ENCODE peak calls at places on chromosomes 11 and 22, in seven cellular contexts. S, U, O, L, Q, T and M are unnamed samples.
A peak's percentile ranks its signal among the peaks of the same experiment; 100 is the strongest.

GRCh38 chr11:57792060-57792541 is 30.5 kb downstream of the CTNND1 start:
- DNase-seq in S (peak; percentile 45), U (peak; percentile 90), O (peak; percentile 100), L (no peak), Q (no peak), T (peak; percentile 82), M (peak; percentile 82)

GRCh38 chr11:129862123-129862522 is 33.3 kb downstream of the NFRKB start:
- DNase-seq in S (no peak), U (no peak), O (no peak), L (no peak), Q (no peak), T (no peak), M (no peak)

GRCh38 chr11:2175659-2176058 is 4.0 kb upstream of the TH start:
- DNase-seq in S (no peak), U (no peak), O (no peak), L (peak; percentile 94), Q (no peak), T (no peak), M (no peak)

GRCh38 chr11:19311306-19312030 is 70.7 kb upstream of the E2F8 start:
- DNase-seq in S (peak; percentile 3), U (no peak), O (peak; percentile 6), L (peak; percentile 65), Q (peak; percentile 9), T (peak; percentile 6), M (no peak)

GRCh38 chr11:118111744-118112035 is 24.9 kb upstream of the SMIM35 start:
- DNase-seq in S (no peak), U (no peak), O (no peak), L (no peak), Q (no peak), T (no peak), M (no peak)

GRCh38 chr11:1844221-1845094 is 5.7 kb downstream of the TNNI2 start:
- DNase-seq in S (no peak), U (peak; percentile 35), O (no peak), L (no peak), Q (no peak), T (peak; percentile 46), M (peak; percentile 36)

GRCh38 chr22:39431821-39432251 is 25.0 kb upstream of the MGAT3 start:
- DNase-seq in S (no peak), U (no peak), O (no peak), L (peak; percentile 22), Q (no peak), T (no peak), M (no peak)

GRCh38 chr11:97751405-97751804 is 1269.3 kb upstream of the CNTN5 start:
- DNase-seq in S (no peak), U (no peak), O (no peak), L (no peak), Q (no peak), T (no peak), M (no peak)

GRCh38 chr11:12537778-12538401 is 136.3 kb upstream of the TEAD1 start:
- DNase-seq in S (no peak), U (no peak), O (no peak), L (no peak), Q (no peak), T (no peak), M (no peak)

GRCh38 chr22:25497269-25497668 is 67.2 kb upstream of the GRK3 start:
- DNase-seq in S (no peak), U (no peak), O (no peak), L (peak; percentile 4), Q (no peak), T (no peak), M (no peak)

GRCh38 chr22:32996276-32996675 is 61.9 kb downstream of the SYN3 start:
- DNase-seq in S (no peak), U (no peak), O (no peak), L (no peak), Q (no peak), T (no peak), M (no peak)

GRCh38 chr11:124869856-124870387 is 4.7 kb downstream of the ROBO3 start:
- DNase-seq in S (no peak), U (no peak), O (no peak), L (no peak), Q (no peak), T (no peak), M (no peak)

GRCh38 chr11:1792461-1792860 is 28.7 kb upstream of the CTSD start:
- DNase-seq in S (no peak), U (no peak), O (peak; percentile 73), L (no peak), Q (no peak), T (no peak), M (no peak)

GRCh38 chr22:42800731-42801536 is 56.1 kb downstream of the ARFGAP3 start:
- DNase-seq in S (no peak), U (no peak), O (no peak), L (no peak), Q (no peak), T (no peak), M (no peak)

GRCh38 chr11:6219359-6219758 is 14.0 kb downstream of the C11orf42 start:
- DNase-seq in S (no peak), U (no peak), O (no peak), L (peak; percentile 98), Q (peak; percentile 67), T (no peak), M (no peak)

GRCh38 chr22:18024956-18025720 is 777 bp upstream of the MICAL3 start:
- DNase-seq in S (no peak), U (no peak), O (no peak), L (no peak), Q (no peak), T (no peak), M (no peak)

GRCh38 chr11:47314992-47315391 is 37.5 kb downstream of the MYBPC3 start:
- DNase-seq in S (no peak), U (no peak), O (no peak), L (no peak), Q (no peak), T (no peak), M (no peak)

GRCh38 chr11:97525273-97525672 is 1135.5 kb downstream of the JRKL start:
- DNase-seq in S (no peak), U (no peak), O (no peak), L (no peak), Q (no peak), T (no peak), M (no peak)

GRCh38 chr11:67563354-67564114 is 20.1 kb upstream of the GSTP1 start:
- DNase-seq in S (no peak), U (no peak), O (no peak), L (peak; percentile 89), Q (peak; percentile 88), T (no peak), M (no peak)

GRCh38 chr11:78295347-78295746 is 106.6 kb downstream of the USP35 start:
- DNase-seq in S (no peak), U (no peak), O (no peak), L (no peak), Q (no peak), T (no peak), M (no peak)

GRCh38 chr11:46296520-46297448 is 19.3 kb downstream of the CREB3L1 start:
- DNase-seq in S (no peak), U (no peak), O (no peak), L (peak; percentile 98), Q (peak; percentile 82), T (no peak), M (no peak)

GRCh38 chr11:114307524-114308203 is 11.5 kb downstream of the NNMT start:
- DNase-seq in S (no peak), U (no peak), O (no peak), L (peak; percentile 76), Q (no peak), T (no peak), M (no peak)

GRCh38 chr22:32706149-32706548 is 95.4 kb upstream of the TIMP3 start:
- DNase-seq in S (no peak), U (no peak), O (peak; percentile 28), L (no peak), Q (no peak), T (no peak), M (no peak)

GRCh38 chr11:72425053-72425980 is 9.0 kb downstream of the CLPB start:
- DNase-seq in S (no peak), U (no peak), O (peak; percentile 75), L (no peak), Q (no peak), T (no peak), M (no peak)

GRCh38 chr11:122189259-122189658 is 73.2 kb upstream of the BLID start:
- DNase-seq in S (no peak), U (no peak), O (no peak), L (peak; percentile 93), Q (peak; percentile 94), T (no peak), M (no peak)

GRCh38 chr11:44958165-44958564 is 7.5 kb upstream of the TP53I11 start:
- DNase-seq in S (no peak), U (no peak), O (no peak), L (no peak), Q (no peak), T (no peak), M (no peak)

GRCh38 chr22:23128269-23129108 is 13.3 kb downstream of the RSPH14 start:
- DNase-seq in S (peak; percentile 48), U (peak; percentile 73), O (peak; percentile 46), L (peak; percentile 31), Q (peak; percentile 51), T (peak; percentile 77), M (peak; percentile 73)

GRCh38 chr22:39253427-39254070 is 8.8 kb upstream of the PDGFB start:
- DNase-seq in S (no peak), U (no peak), O (no peak), L (peak; percentile 86), Q (peak; percentile 51), T (no peak), M (peak; percentile 42)

GRCh38 chr22:42358643-42359558 is 73.3 kb downstream of the NFAM1 start:
- DNase-seq in S (no peak), U (no peak), O (no peak), L (no peak), Q (no peak), T (no peak), M (no peak)

GRCh38 chr11:119990306-119991021 is 147.4 kb downstream of the TRIM29 start:
- DNase-seq in S (no peak), U (no peak), O (no peak), L (no peak), Q (no peak), T (no peak), M (no peak)

GRCh38 chr11:73386026-73386425 is 9.8 kb downstream of the RELT start:
- DNase-seq in S (no peak), U (peak; percentile 69), O (peak; percentile 87), L (no peak), Q (no peak), T (no peak), M (no peak)

GRCh38 chr22:29555065-29555644 is 1.6 kb upstream of the THOC5 start:
- DNase-seq in S (no peak), U (no peak), O (no peak), L (no peak), Q (no peak), T (no peak), M (no peak)

GRCh38 chr11:9057032-9057431 is 34.4 kb downstream of the SCUBE2 start:
- DNase-seq in S (no peak), U (no peak), O (no peak), L (no peak), Q (no peak), T (no peak), M (no peak)

GRCh38 chr11:111951565-111951964 is 14.4 kb downstream of the DIXDC1 start:
- DNase-seq in S (no peak), U (no peak), O (no peak), L (no peak), Q (no peak), T (no peak), M (no peak)

GRCh38 chr11:83000381-83000780 is 71.3 kb downstream of the RAB30 start:
- DNase-seq in S (no peak), U (no peak), O (no peak), L (no peak), Q (no peak), T (no peak), M (no peak)

GRCh38 chr22:32617271-32617670 is 142.7 kb downstream of the FBXO7 start:
- DNase-seq in S (no peak), U (no peak), O (no peak), L (peak; percentile 10), Q (no peak), T (no peak), M (no peak)

GRCh38 chr11:93020248-93021088 is 51.0 kb downstream of the MTNR1B start:
- DNase-seq in S (no peak), U (no peak), O (peak; percentile 35), L (peak; percentile 68), Q (peak; percentile 61), T (no peak), M (no peak)

GRCh38 chr11:87437844-87438223 is 400.1 kb downstream of the TMEM135 start:
- DNase-seq in S (no peak), U (no peak), O (no peak), L (peak; percentile 74), Q (peak; percentile 30), T (no peak), M (no peak)